ENCODE peak calls at places on chromosomes 1 and 21, in five cellular contexts. One of them, this sample, is unnamed.

GRCh38 chr21:29074783-29075182 is 1.3 kb upstream of the CCT8 start:
- DNase-seq in pancreas: no peak
- DNase-seq in transverse colon: no peak
- DNase-seq in BJ: no peak
- DNase-seq in choroid plexus epithelial cell: no peak
- DNase-seq in this sample: no peak

GRCh38 chr1:175201061-175201508 is 8.5 kb upstream of the KIAA0040 start:
- DNase-seq in choroid plexus epithelial cell: no peak
- DNase-seq in pancreas: no peak
- DNase-seq in BJ: peak
- DNase-seq in transverse colon: no peak
- DNase-seq in this sample: peak

GRCh38 chr1:182662121-182662890 is 22.1 kb downstream of the RGS8 start:
- DNase-seq in BJ: no peak
- DNase-seq in choroid plexus epithelial cell: peak
- DNase-seq in pancreas: no peak
- DNase-seq in transverse colon: no peak
- DNase-seq in this sample: no peak

GRCh38 chr1:92752719-92753118 is 32.2 kb downstream of the EVI5 start:
- DNase-seq in BJ: peak
- DNase-seq in transverse colon: no peak
- DNase-seq in pancreas: no peak
- DNase-seq in choroid plexus epithelial cell: no peak
- DNase-seq in this sample: peak

GRCh38 chr21:31354604-31355443 is 10.8 kb upstream of the TIAM1 start:
- DNase-seq in pancreas: no peak
- DNase-seq in transverse colon: peak
- DNase-seq in BJ: no peak
- DNase-seq in choroid plexus epithelial cell: peak
- DNase-seq in this sample: peak

GRCh38 chr1:55050283-55050682 is 10.9 kb downstream of the PCSK9 start:
- DNase-seq in choroid plexus epithelial cell: peak
- DNase-seq in BJ: no peak
- DNase-seq in pancreas: no peak
- DNase-seq in transverse colon: no peak
- DNase-seq in this sample: peak

GRCh38 chr1:77866296-77866695 is 22.1 kb upstream of the NEXN start:
- DNase-seq in pancreas: no peak
- DNase-seq in BJ: no peak
- DNase-seq in transverse colon: no peak
- DNase-seq in choroid plexus epithelial cell: no peak
- DNase-seq in this sample: no peak

GRCh38 chr1:200207711-200208126 is 180.2 kb downstream of the NR5A2 start:
- DNase-seq in BJ: no peak
- DNase-seq in choroid plexus epithelial cell: peak
- DNase-seq in transverse colon: no peak
- DNase-seq in pancreas: no peak
- DNase-seq in this sample: peak

GRCh38 chr1:84117868-84118267 is 26.2 kb upstream of the PRKACB start:
- DNase-seq in BJ: no peak
- DNase-seq in choroid plexus epithelial cell: peak
- DNase-seq in pancreas: no peak
- DNase-seq in transverse colon: no peak
- DNase-seq in this sample: peak

GRCh38 chr1:111864862-111865261 is 109.2 kb downstream of the DDX20 start:
- DNase-seq in choroid plexus epithelial cell: peak
- DNase-seq in transverse colon: no peak
- DNase-seq in BJ: no peak
- DNase-seq in pancreas: no peak
- DNase-seq in this sample: no peak

GRCh38 chr1:46571691-46572225 is 20.3 kb upstream of the KNCN start:
- DNase-seq in transverse colon: no peak
- DNase-seq in pancreas: no peak
- DNase-seq in choroid plexus epithelial cell: no peak
- DNase-seq in BJ: no peak
- DNase-seq in this sample: no peak

GRCh38 chr1:23670709-23671108 is 20.9 kb upstream of the RPL11 start:
- DNase-seq in BJ: no peak
- DNase-seq in choroid plexus epithelial cell: no peak
- DNase-seq in pancreas: no peak
- DNase-seq in transverse colon: no peak
- DNase-seq in this sample: no peak

GRCh38 chr1:39268112-39268581 is 63.7 kb downstream of the MACF1 start:
- DNase-seq in transverse colon: peak
- DNase-seq in choroid plexus epithelial cell: peak
- DNase-seq in pancreas: no peak
- DNase-seq in BJ: peak
- DNase-seq in this sample: peak

GRCh38 chr1:182394055-182394775 is 2.6 kb upstream of the GLUL start:
- DNase-seq in transverse colon: no peak
- DNase-seq in pancreas: no peak
- DNase-seq in BJ: no peak
- DNase-seq in choroid plexus epithelial cell: no peak
- DNase-seq in this sample: no peak

GRCh38 chr21:35045539-35046222 is 3.4 kb downstream of the RUNX1 start:
- DNase-seq in BJ: no peak
- DNase-seq in pancreas: no peak
- DNase-seq in transverse colon: no peak
- DNase-seq in choroid plexus epithelial cell: no peak
- DNase-seq in this sample: no peak

DNA sequence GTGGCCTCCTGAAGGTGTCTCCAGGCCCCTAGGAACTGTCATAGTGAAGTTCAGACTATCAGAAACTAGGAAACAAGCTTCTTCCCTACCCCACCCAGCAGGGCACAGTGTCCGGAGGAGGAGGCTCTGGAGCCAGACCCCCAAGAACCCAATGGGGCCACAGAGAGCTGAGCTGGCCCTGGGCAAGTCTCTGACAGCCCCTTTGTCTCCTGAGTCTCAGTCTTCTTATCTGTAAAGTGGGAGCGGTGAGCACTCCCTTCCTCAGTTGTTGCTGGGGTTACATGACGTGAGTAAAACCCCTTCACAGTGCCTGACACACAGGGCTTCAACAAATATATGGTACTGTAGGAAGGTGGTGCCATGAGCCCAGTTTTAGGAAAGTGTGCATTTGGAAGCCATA is 675.8 kb downstream of the MATN1 start:
- DNase-seq in BJ: no peak
- DNase-seq in choroid plexus epithelial cell: no peak
- DNase-seq in pancreas: no peak
- DNase-seq in transverse colon: no peak
- DNase-seq in this sample: no peak
- H3K4me3 ChIP-seq in BJ: no peak
- H3K4me3 ChIP-seq in choroid plexus epithelial cell: no peak
- H3K4me3 ChIP-seq in pancreas: no peak
- H3K4me3 ChIP-seq in transverse colon: no peak
- H3K4me3 ChIP-seq in this sample: no peak

GRCh38 chr21:46136739-46137349 is 18.5 kb downstream of the FTCD start:
- DNase-seq in BJ: no peak
- DNase-seq in transverse colon: no peak
- DNase-seq in pancreas: no peak
- DNase-seq in choroid plexus epithelial cell: no peak
- DNase-seq in this sample: no peak
- TF ChIP-seq CTCF in BJ: no peak
- TF ChIP-seq CTCF in transverse colon: no peak
- TF ChIP-seq CTCF in pancreas: no peak
- TF ChIP-seq CTCF in choroid plexus epithelial cell: no peak
- TF ChIP-seq CTCF in this sample: no peak

DNA sequence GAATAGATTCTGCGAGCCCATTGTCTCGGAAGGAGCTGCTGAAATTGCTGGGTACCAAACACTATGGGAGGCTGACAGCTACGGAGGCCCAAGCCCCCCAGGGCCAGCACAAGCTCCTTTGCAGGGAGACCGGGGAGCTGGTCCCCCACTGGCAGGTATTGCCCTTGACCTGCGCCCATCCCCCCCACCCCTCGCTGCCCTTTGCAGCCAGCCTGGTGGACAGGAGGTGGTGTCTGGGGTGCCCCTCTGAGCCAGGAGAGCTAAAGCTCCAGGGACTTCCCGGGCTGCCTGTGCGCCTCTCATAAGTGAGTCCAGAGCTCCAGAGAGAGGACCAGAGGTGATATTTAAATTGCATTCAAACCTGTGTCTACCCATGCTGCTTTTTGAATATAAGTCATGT is 5.4 kb downstream of the SERTAD4 start:
- DNase-seq in transverse colon: no peak
- DNase-seq in BJ: no peak
- DNase-seq in pancreas: no peak
- DNase-seq in choroid plexus epithelial cell: no peak
- DNase-seq in this sample: no peak
- H3K4me3 ChIP-seq in transverse colon: no peak
- H3K4me3 ChIP-seq in BJ: no peak
- H3K4me3 ChIP-seq in pancreas: no peak
- H3K4me3 ChIP-seq in choroid plexus epithelial cell: no peak
- H3K4me3 ChIP-seq in this sample: peak

DNA sequence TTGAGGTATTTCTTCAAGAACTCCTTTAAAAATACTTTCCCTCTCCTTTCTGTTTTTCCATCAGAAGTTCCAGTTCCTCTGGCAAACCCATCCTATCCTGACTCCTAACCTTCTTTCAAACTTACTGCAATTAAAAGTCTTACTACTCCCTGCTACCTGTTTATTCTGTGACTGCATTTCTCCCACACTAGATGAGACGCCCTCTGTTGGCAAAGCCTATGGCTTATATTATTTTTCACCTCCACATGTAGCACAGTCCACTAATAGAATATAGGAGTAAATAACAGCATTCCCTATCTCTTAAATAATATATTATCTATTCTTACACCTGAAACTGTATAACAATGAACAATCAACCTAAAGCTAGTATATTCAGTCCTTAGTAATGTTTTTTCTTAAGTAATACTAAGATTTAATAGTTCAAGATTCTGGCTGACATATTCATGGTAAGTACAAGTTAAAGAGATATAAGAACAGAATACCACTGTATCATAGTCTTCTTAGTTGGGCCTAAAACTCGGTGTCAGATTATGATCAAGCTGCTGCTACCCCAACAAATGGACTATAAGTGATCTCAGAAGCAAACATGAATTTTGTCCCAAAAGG is 54.8 kb downstream of the RAB3GAP2 start:
- DNase-seq in pancreas: no peak
- DNase-seq in choroid plexus epithelial cell: peak
- DNase-seq in transverse colon: no peak
- DNase-seq in BJ: no peak
- DNase-seq in this sample: no peak
- TF ChIP-seq CTCF in pancreas: no peak
- TF ChIP-seq CTCF in choroid plexus epithelial cell: peak
- TF ChIP-seq CTCF in transverse colon: peak
- TF ChIP-seq CTCF in BJ: peak
- TF ChIP-seq CTCF in this sample: peak

This sample was measured in astrocyte of the spinal cord.